ENCODE peak calls at places on chromosomes 4 and X, in ten cellular contexts. D, E, Q, N, W, Y, A, J, H and R are unnamed samples.

GRCh38 chr4:7426525-7427171 is 8.1 kb downstream of the PSAPL1 start:
- DNase-seq in D (no peak), W (no peak), E (no peak), J (no peak), N (no peak), Y (no peak), A (no peak), Q (no peak), H (no peak), R (no peak)

GRCh38 chrX:42246814-42247213 is 323.5 kb upstream of the CASK start:
- DNase-seq in A (no peak), E (no peak), D (peak), Y (no peak), Q (peak), J (peak), N (no peak), H (peak), W (peak), R (peak)

GRCh38 chrX:3713225-3713936 is at the start of gene PRKX:
- DNase-seq in D (peak), H (peak), Q (peak), N (no peak), W (peak), E (peak), A (peak), J (peak), Y (peak), R (peak)

GRCh38 chr4:168604496-168605373 is 107.9 kb downstream of the PALLD start:
- DNase-seq in H (peak), J (peak), N (no peak), Q (peak), Y (peak), E (no peak), W (peak), A (peak), D (no peak), R (peak)

GRCh38 chr4:35966558-35966957 is 277.8 kb downstream of the ARAP2 start:
- DNase-seq in J (no peak), W (no peak), N (no peak), Y (no peak), D (no peak), H (no peak), Q (no peak), E (no peak), A (no peak), R (no peak)

GRCh38 chrX:103398321-103398937 is 22.1 kb downstream of the BEX3 start:
- DNase-seq in E (peak), D (no peak), A (no peak), J (peak), W (peak), Q (peak), N (peak), Y (peak), H (peak), R (peak)

GRCh38 chr4:20544645-20545044 is 155.6 kb upstream of the PACRGL start:
- DNase-seq in W (peak), A (peak), E (peak), Y (peak), N (no peak), J (peak), Q (peak), H (peak), D (peak), R (peak)

GRCh38 chrX:50100188-50100587 is 100.6 kb downstream of the AKAP4 start:
- DNase-seq in E (peak), W (no peak), N (no peak), Y (no peak), D (peak), A (no peak), H (peak), J (peak), Q (no peak), R (peak)

GRCh38 chr4:155999743-156000142 is 46.1 kb upstream of the CTSO start:
- DNase-seq in A (no peak), J (peak), E (no peak), Q (no peak), H (peak), Y (no peak), W (no peak), N (no peak), D (no peak), R (no peak)

GRCh38 chr4:155995069-155995468 is 41.4 kb upstream of the CTSO start:
- DNase-seq in E (no peak), Q (no peak), J (no peak), N (no peak), H (no peak), A (no peak), D (no peak), W (no peak), Y (no peak), R (no peak)
- H3K4me3 ChIP-seq in E (no peak), Q (no peak), J (no peak), N (no peak), H (no peak), A (no peak), D (no peak), W (no peak), Y (no peak), R (no peak)

GRCh38 chr4:189206953-189207352 is 733.7 kb upstream of the FRG1 start:
- DNase-seq in J (no peak), Y (no peak), W (no peak), N (no peak), H (no peak), D (no peak), Q (no peak), A (no peak), E (no peak), R (no peak)

GRCh38 chr4:189202182-189202868 is 738.3 kb upstream of the FRG1 start:
- DNase-seq in Y (peak), A (peak), N (no peak), H (peak), E (peak), Q (peak), J (peak), W (peak), D (peak), R (peak)

GRCh38 chr4:189200346-189200745 is 740.3 kb upstream of the FRG1 start:
- DNase-seq in H (no peak), Q (no peak), Y (no peak), D (no peak), A (peak), W (no peak), N (no peak), E (no peak), J (no peak), R (no peak)

GRCh38 chr4:189204616-189205015 is 736.1 kb upstream of the FRG1 start:
- DNase-seq in J (no peak), N (no peak), H (no peak), W (no peak), E (no peak), Y (no peak), Q (no peak), D (no peak), A (no peak), R (no peak)

DNA sequence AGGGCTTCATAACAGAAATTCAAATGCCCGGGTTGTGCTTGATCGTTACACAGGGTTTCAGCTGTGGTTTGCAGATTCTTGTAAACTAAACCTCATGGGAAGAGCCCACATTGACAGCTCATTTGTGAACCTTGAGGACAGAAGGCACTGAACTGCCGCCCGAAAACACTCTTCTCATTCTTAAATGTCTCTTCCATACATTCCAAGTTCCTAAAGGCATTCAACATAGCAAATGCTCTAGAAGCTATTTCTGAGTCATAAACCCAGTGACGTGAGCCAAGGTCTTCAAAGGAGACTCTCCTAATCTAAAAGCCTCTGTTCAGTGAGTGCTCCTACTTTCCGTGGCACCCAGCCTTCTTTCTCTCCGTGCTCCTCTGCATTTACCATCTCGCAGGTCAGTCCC is 737.8 kb upstream of the FRG1 start:
- DNase-seq in D (no peak), W (peak), A (no peak), E (no peak), H (peak), Q (peak), N (no peak), J (no peak), Y (peak), R (peak)
- H3K4me3 ChIP-seq in D (no peak), W (no peak), A (no peak), E (no peak), H (peak), Q (no peak), N (no peak), J (no peak), Y (no peak), R (no peak)

DNA sequence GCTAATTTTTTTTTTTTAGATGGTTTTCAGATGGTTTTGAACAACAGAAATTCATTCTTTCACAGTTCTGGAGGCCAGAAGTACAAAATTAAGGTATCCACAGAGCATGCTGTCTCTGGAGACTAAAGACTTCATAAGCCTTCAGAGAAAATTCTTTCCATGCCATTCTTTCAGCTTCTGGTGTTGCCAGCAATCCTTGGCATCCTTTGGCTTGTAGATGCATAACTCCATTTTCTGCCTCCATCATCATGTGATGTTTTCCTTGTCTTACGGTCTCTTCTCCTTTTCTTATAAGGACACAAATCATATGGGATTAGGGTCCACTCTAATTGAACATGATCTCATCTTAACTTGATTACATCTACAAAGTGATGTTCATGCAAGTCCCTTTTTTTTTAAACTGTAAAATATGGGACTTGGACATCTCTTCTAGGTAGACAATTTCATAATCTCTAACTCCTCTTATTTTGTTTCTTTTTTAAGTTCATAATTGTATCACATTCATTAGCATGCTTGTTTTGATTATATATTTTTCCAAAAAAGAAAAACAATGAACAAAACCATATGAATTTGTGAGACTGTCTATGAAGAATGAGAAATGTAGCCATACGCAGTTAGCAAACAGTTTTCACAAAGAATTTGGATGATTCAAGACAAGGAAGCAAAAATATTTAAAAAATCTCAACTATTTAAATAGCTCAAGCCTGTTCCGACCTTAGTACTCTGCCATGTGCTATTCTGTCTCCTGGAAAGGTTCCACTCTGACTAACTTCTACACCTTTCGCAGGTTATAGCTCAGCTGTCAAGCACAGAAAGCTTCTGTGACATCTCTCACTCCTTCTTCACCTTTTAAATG is 53.1 kb upstream of the GIMD1 start:
- DNase-seq in D (no peak), Q (peak), H (peak), J (peak), E (no peak), A (no peak), Y (peak), N (peak), W (peak), R (peak)
- H3K4me3 ChIP-seq in D (no peak), Q (no peak), H (no peak), J (no peak), E (no peak), A (no peak), Y (no peak), N (no peak), W (no peak), R (no peak)

DNA sequence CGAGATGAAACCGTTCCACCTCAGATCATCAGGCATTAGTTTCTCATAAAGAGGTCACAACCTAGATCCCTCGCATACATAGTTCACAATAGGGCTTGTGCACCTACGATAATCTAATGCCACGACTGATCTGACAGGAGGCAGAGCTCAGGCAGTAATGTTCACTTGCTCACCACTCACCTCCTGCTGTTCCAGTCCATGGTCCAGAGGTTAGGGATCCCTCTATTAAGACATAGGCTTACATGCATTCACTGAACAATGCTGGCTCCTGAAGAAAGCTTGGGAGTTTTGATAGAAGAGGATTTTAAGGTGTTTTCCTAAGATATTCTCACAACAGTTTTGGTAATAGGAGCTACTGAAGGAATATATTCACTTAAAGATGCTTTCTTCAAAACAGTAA is 236.1 kb upstream of the FTHL17 start:
- DNase-seq in N (no peak), W (no peak), Y (no peak), Q (no peak), J (no peak), E (no peak), H (no peak), A (no peak), D (no peak), R (no peak)
- H3K4me3 ChIP-seq in N (no peak), W (no peak), Y (no peak), Q (no peak), J (no peak), E (no peak), H (no peak), A (no peak), D (no peak), R (no peak)